ENCODE peak calls at places on chromosome 5, in eight cellular contexts. J is mammary epithelial cell, D is tibial artery, B is stomach, N is foreskin fibroblast, X is right lobe of liver, H is body of pancreas, Z is kidney epithelial cell. C is an unnamed sample.

GRCh38 chr5:151155149-151155776 is 2.3 kb downstream of the ANXA6 start:
- DNase-seq in J (no peak), D (no peak), B (no peak), N (no peak), X (no peak), H (no peak), Z (no peak), C (no peak)

GRCh38 chr5:89309268-89309667 is 426.3 kb upstream of the MEF2C start:
- DNase-seq in J (peak), D (no peak), B (no peak), N (no peak), X (no peak), H (no peak), Z (no peak), C (no peak)

GRCh38 chr5:138972836-138973235 is 97.7 kb upstream of the LRRTM2 start:
- DNase-seq in J (no peak), D (peak), B (no peak), N (no peak), X (no peak), H (peak), Z (no peak), C (no peak)

GRCh38 chr5:35963381-35963843 is 25.0 kb upstream of the CAPSL start:
- DNase-seq in J (peak), D (no peak), B (no peak), N (peak), X (no peak), H (no peak), Z (no peak), C (no peak)

GRCh38 chr5:1944408-1944807 is 61.7 kb upstream of the IRX4 start:
- DNase-seq in J (no peak), D (no peak), B (no peak), N (no peak), X (no peak), H (no peak), Z (no peak), C (no peak)

GRCh38 chr5:75756991-75757390 is 39.8 kb upstream of the POC5 start:
- DNase-seq in J (peak), D (no peak), B (no peak), N (peak), X (no peak), H (no peak), Z (peak), C (no peak)

GRCh38 chr5:93622240-93622885 is 39.3 kb downstream of the NR2F1 start:
- DNase-seq in J (peak), D (no peak), B (no peak), N (peak), X (no peak), H (no peak), Z (no peak), C (no peak)

GRCh38 chr5:126430631-126431030 is 7.4 kb downstream of the GRAMD2B start:
- DNase-seq in J (no peak), D (no peak), B (no peak), N (no peak), X (no peak), H (no peak), Z (no peak), C (no peak)

GRCh38 chr5:76855961-76856360 is 6.1 kb downstream of the S100Z start:
- DNase-seq in J (no peak), D (no peak), B (no peak), N (no peak), X (no peak), H (no peak), Z (no peak), C (no peak)

GRCh38 chr5:158812381-158812780 is 287.3 kb downstream of the EBF1 start:
- DNase-seq in J (no peak), D (no peak), B (no peak), N (no peak), X (no peak), H (no peak), Z (no peak), C (no peak)

GRCh38 chr5:62330302-62330701 is 24.3 kb downstream of the KIF2A start:
- DNase-seq in J (no peak), D (no peak), B (no peak), N (no peak), X (no peak), H (no peak), Z (no peak), C (no peak)

GRCh38 chr5:77102549-77102948 is 15.5 kb upstream of the ZBED3 start:
- DNase-seq in J (no peak), D (no peak), B (no peak), N (no peak), X (no peak), H (no peak), Z (no peak), C (no peak)

GRCh38 chr5:134008257-134008749 is 3.5 kb upstream of the VDAC1 start:
- DNase-seq in J (no peak), D (no peak), B (no peak), N (no peak), X (no peak), H (no peak), Z (no peak), C (no peak)

GRCh38 chr5:153907170-153907775 is 131.4 kb downstream of the FAM114A2 start:
- DNase-seq in J (no peak), D (no peak), B (no peak), N (no peak), X (no peak), H (no peak), Z (no peak), C (no peak)

GRCh38 chr5:43874772-43875171 is 271.8 kb downstream of the NNT start:
- DNase-seq in J (no peak), D (no peak), B (no peak), N (peak), X (no peak), H (no peak), Z (no peak), C (no peak)

GRCh38 chr5:94362857-94363256 is 255.5 kb downstream of the KIAA0825 start:
- DNase-seq in J (peak), D (no peak), B (no peak), N (no peak), X (no peak), H (no peak), Z (no peak), C (no peak)

GRCh38 chr5:59487838-59488729 is 405.4 kb downstream of the PDE4D start:
- DNase-seq in J (no peak), D (no peak), B (no peak), N (no peak), X (no peak), H (no peak), Z (no peak), C (no peak)

GRCh38 chr5:153974813-153975163 is 63.9 kb downstream of the FAM114A2 start:
- DNase-seq in J (no peak), D (no peak), B (no peak), N (no peak), X (no peak), H (no peak), Z (no peak), C (no peak)

GRCh38 chr5:102715405-102715804 is 39.7 kb upstream of the PAM start:
- DNase-seq in J (peak), D (no peak), B (no peak), N (peak), X (no peak), H (no peak), Z (peak), C (peak)

GRCh38 chr5:125198270-125198974 is 452.0 kb upstream of the ZNF608 start:
- DNase-seq in J (peak), D (no peak), B (peak), N (peak), X (peak), H (peak), Z (no peak), C (peak)

GRCh38 chr5:154442801-154443200 is 3.0 kb upstream of the SAP30L start:
- DNase-seq in J (peak), D (no peak), B (no peak), N (no peak), X (no peak), H (no peak), Z (no peak), C (no peak)

GRCh38 chr5:34886718-34887117 is 28.6 kb downstream of the RAD1 start:
- DNase-seq in J (no peak), D (no peak), B (no peak), N (no peak), X (no peak), H (no peak), Z (no peak), C (no peak)

GRCh38 chr5:111998871-111999270 is 241.9 kb upstream of the NREP start:
- DNase-seq in J (peak), D (no peak), B (no peak), N (no peak), X (no peak), H (no peak), Z (no peak), C (no peak)

GRCh38 chr5:179595916-179596315 is 27.6 kb downstream of the HNRNPH1 start:
- DNase-seq in J (no peak), D (no peak), B (no peak), N (no peak), X (no peak), H (no peak), Z (no peak), C (no peak)

GRCh38 chr5:77719666-77720363 is 56.3 kb downstream of the TBCA start:
- DNase-seq in J (no peak), D (no peak), B (no peak), N (no peak), X (no peak), H (no peak), Z (no peak), C (no peak)

GRCh38 chr5:156208271-156208670 is 118.7 kb upstream of the SGCD start:
- DNase-seq in J (no peak), D (no peak), B (no peak), N (no peak), X (no peak), H (no peak), Z (no peak), C (no peak)

GRCh38 chr5:38420691-38421395 is 135.6 kb downstream of the LIFR start:
- DNase-seq in J (peak), D (peak), B (peak), N (peak), X (peak), H (peak), Z (peak), C (no peak)

GRCh38 chr5:36436306-36436705 is 134.6 kb upstream of the RANBP3L start:
- DNase-seq in J (no peak), D (no peak), B (no peak), N (no peak), X (no peak), H (no peak), Z (no peak), C (no peak)

GRCh38 chr5:168401880-168402279 is 84.4 kb upstream of the RARS1 start:
- DNase-seq in J (peak), D (no peak), B (peak), N (no peak), X (no peak), H (peak), Z (peak), C (no peak)

GRCh38 chr5:177302354-177303110 is 987 bp downstream of the RAB24 start:
- DNase-seq in J (no peak), D (no peak), B (no peak), N (no peak), X (no peak), H (peak), Z (no peak), C (no peak)

GRCh38 chr5:36152324-36153298 is 700 bp downstream of the SKP2 start:
- DNase-seq in J (no peak), D (no peak), B (no peak), N (peak), X (no peak), H (no peak), Z (no peak), C (no peak)

GRCh38 chr5:71882826-71883744 is 164.0 kb downstream of the CARTPT start:
- DNase-seq in J (peak), D (no peak), B (no peak), N (no peak), X (no peak), H (no peak), Z (no peak), C (no peak)

GRCh38 chr5:178377583-178378270 is 145.1 kb upstream of the PHYKPL start:
- DNase-seq in J (no peak), D (no peak), B (no peak), N (no peak), X (no peak), H (no peak), Z (no peak), C (no peak)

GRCh38 chr5:65076251-65076869 is 307.6 kb downstream of the CWC27 start:
- DNase-seq in J (peak), D (no peak), B (no peak), N (peak), X (no peak), H (peak), Z (no peak), C (no peak)

GRCh38 chr5:65078331-65078730 is 309.6 kb downstream of the CWC27 start:
- DNase-seq in J (no peak), D (no peak), B (no peak), N (no peak), X (no peak), H (no peak), Z (no peak), C (no peak)

GRCh38 chr5:65081071-65081470 is 312.3 kb downstream of the CWC27 start:
- DNase-seq in J (no peak), D (no peak), B (no peak), N (no peak), X (no peak), H (no peak), Z (no peak), C (no peak)

GRCh38 chr5:65075623-65076250 is 307.0 kb downstream of the CWC27 start:
- DNase-seq in J (no peak), D (no peak), B (no peak), N (no peak), X (no peak), H (no peak), Z (no peak), C (no peak)

GRCh38 chr5:65077653-65078052 is 308.9 kb downstream of the CWC27 start:
- DNase-seq in J (no peak), D (no peak), B (no peak), N (no peak), X (no peak), H (no peak), Z (no peak), C (no peak)
- H3K4me3 ChIP-seq in J (no peak), D (no peak), B (no peak), N (no peak), X (no peak), H (no peak), Z (no peak), C (no peak)

GRCh38 chr5:82106207-82106606 is 134.4 kb downstream of the ATG10 start:
- DNase-seq in J (peak), D (no peak), B (no peak), N (no peak), X (no peak), H (no peak), Z (peak), C (no peak)

GRCh38 chr5:82104872-82105271 is 133.0 kb downstream of the ATG10 start:
- DNase-seq in J (no peak), D (no peak), B (no peak), N (no peak), X (no peak), H (no peak), Z (no peak), C (no peak)

GRCh38 chr5:82105457-82105856 is 133.6 kb downstream of the ATG10 start:
- DNase-seq in J (peak), D (no peak), B (no peak), N (no peak), X (no peak), H (no peak), Z (no peak), C (no peak)

GRCh38 chr5:82096249-82096648 is 124.4 kb downstream of the ATG10 start:
- DNase-seq in J (no peak), D (no peak), B (no peak), N (no peak), X (no peak), H (no peak), Z (no peak), C (no peak)

DNA sequence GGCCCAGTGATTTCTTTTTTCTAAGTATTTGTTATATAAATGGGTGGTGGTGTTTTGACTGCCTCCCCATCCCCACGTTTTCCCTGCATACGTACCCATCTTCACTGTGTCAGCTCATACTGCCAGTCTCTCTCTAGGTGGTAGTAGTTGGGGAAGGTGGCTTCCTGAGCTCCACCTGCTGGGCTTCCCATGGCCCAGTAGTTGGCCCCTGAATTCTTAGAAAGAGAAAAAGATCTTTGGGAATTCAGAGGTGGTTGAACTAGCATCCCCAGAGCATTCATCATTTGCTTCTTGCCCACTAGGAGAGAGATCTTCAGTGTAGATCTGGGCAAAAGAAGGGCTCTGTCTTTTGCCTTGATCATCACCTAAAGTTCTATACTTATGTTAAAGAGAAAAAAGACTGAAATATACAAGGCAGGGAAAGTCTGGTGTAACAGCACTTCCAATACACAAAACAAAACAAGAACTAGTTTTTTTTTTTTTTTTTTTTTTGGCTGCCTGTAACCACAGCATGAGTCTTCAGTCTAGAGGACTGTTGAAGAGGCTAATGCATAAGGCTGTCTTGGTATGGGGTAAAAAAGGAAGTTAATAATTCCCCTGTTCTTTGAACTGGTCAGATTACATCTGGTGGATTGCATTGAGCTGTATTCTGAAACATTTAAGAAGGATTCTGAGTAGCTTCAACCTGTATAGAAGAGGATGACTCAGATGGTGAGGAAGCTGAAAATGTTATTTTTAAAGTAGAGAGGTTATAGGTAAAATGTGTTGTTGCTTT is 128.7 kb downstream of the ATG10 start:
- DNase-seq in J (peak), D (no peak), B (no peak), N (no peak), X (no peak), H (no peak), Z (peak), C (no peak)
- TF ChIP-seq CTCF in J (no peak), D (no peak), B (no peak), N (no peak), X (no peak), H (no peak), Z (peak), C (no peak)

GRCh38 chr5:56211298-56211865 is 21.7 kb downstream of the ANKRD55 start:
- DNase-seq in J (peak), D (no peak), B (no peak), N (peak), X (peak), H (peak), Z (peak), C (peak)

GRCh38 chr5:56212127-56212879 is 20.8 kb downstream of the ANKRD55 start:
- DNase-seq in J (no peak), D (no peak), B (no peak), N (no peak), X (no peak), H (no peak), Z (no peak), C (no peak)

GRCh38 chr5:56215019-56215830 is 17.9 kb downstream of the ANKRD55 start:
- DNase-seq in J (no peak), D (no peak), B (no peak), N (no peak), X (no peak), H (no peak), Z (no peak), C (no peak)
- H3K4me3 ChIP-seq in J (no peak), D (no peak), B (no peak), N (no peak), X (no peak), H (no peak), Z (no peak), C (no peak)

GRCh38 chr5:39580702-39581498 is 156.1 kb upstream of the DAB2 start:
- DNase-seq in J (no peak), D (no peak), B (no peak), N (peak), X (no peak), H (no peak), Z (no peak), C (peak)

GRCh38 chr5:39579750-39580149 is 155.0 kb upstream of the DAB2 start:
- DNase-seq in J (no peak), D (no peak), B (no peak), N (no peak), X (no peak), H (no peak), Z (no peak), C (no peak)

GRCh38 chr5:39584921-39585320 is 160.1 kb upstream of the DAB2 start:
- DNase-seq in J (no peak), D (no peak), B (no peak), N (peak), X (no peak), H (no peak), Z (no peak), C (peak)

DNA sequence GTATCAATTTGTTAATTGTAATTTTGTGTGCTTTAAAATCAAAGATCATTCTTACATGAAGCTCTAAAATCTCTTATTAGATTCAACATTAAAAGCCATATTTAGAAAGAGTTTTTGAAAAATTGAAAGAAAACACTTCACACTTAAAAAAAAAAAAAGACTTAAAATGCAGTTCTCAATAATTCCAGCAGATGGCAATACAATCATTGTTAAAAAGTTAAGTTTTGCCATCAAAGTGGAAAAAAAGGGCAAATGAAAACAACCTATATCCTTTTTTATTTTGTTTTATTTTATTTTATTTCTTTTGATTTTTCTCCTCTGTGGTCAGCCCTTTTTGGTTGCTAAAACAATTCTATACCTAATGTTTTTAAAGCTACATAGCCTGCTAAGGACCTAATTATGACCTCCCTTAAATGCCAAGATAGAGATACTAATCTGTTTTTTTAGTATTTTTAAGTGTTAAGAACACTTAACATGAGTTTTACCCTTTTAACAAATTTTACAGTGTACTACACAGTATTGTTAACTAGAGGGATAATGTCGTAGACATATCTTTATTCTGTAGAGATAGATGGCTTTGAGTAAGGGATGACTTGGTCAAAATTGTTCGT is 154.2 kb upstream of the DAB2 start:
- DNase-seq in J (no peak), D (no peak), B (no peak), N (no peak), X (no peak), H (no peak), Z (no peak), C (no peak)
- TF ChIP-seq CTCF in J (peak), D (peak), B (peak), N (peak), X (peak), H (peak), Z (peak), C (peak)

GRCh38 chr5:129461816-129462396 is 1.8 kb downstream of the ADAMTS19 start:
- DNase-seq in J (no peak), D (no peak), B (no peak), N (no peak), X (no peak), H (no peak), Z (no peak), C (no peak)
- H3K4me3 ChIP-seq in J (no peak), D (no peak), B (peak), N (peak), X (no peak), H (no peak), Z (peak), C (peak)

DNA sequence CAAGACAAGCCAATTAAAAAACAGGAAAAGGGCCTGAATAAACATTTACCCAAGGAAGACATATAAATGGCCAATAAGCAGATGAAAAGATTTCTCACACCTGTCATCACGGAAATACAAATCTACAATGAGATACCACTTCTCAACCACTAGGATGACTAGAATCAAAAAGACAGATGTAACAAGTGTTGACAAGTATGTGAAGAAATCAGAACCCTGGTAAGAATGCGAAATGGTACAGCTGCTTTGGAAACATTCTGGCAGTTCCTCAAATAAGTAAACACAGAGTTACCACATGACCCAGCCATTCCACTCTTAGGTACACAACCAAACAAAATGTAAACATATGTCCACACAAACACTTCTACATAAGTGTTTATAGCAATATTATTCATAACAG is 32.5 kb downstream of the LEAP2 start:
- DNase-seq in J (peak), D (no peak), B (no peak), N (peak), X (no peak), H (no peak), Z (no peak), C (no peak)
- TF ChIP-seq CTCF in J (no peak), D (no peak), B (no peak), N (no peak), X (peak), H (no peak), Z (no peak), C (no peak)

C was measured in retinal pigment epithelial cell.